ENCODE peak calls at places on chromosomes 11 and 22, in five cellular contexts. K is cardiac fibroblast, M is HCT116, Z is bronchial epithelial cell, G is fibroblast of villous mesenchyme. W is an unnamed sample.

GRCh38 chr11:128604723-128605122 is 17.4 kb upstream of the ETS1 start:
- DNase-seq in K (no peak), G (no peak), M (no peak), Z (no peak), W (no peak)

GRCh38 chr11:11977206-11977938 is 31.1 kb downstream of the DKK3 start:
- DNase-seq in M (peak; percentile 45), K (peak; percentile 86), Z (peak; percentile 86), G (peak; percentile 88), W (peak; percentile 87)

GRCh38 chr11:69508974-69509373 is 27.5 kb downstream of the LINC01488 start:
- DNase-seq in M (no peak), Z (peak; percentile 9), K (peak; percentile 22), G (no peak), W (no peak)

GRCh38 chr22:19111584-19111983 is 10.6 kb downstream of the DGCR2 start:
- DNase-seq in M (no peak), G (no peak), Z (no peak), K (no peak), W (no peak)

GRCh38 chr11:77094841-77095365 is 7.7 kb upstream of the OMP start:
- DNase-seq in M (no peak), G (no peak), Z (no peak), K (no peak), W (no peak)

GRCh38 chr22:28103596-28103995 is 184.5 kb upstream of the PITPNB start:
- DNase-seq in Z (no peak), M (no peak), K (peak; percentile 26), G (peak; percentile 29), W (no peak)

GRCh38 chr22:24758164-24758799 is 16.2 kb downstream of the PIWIL3 start:
- DNase-seq in K (peak; percentile 75), Z (peak; percentile 31), M (peak; percentile 39), G (peak; percentile 72), W (peak; percentile 59)

GRCh38 chr11:121964591-121964990 is 151.4 kb downstream of the BLID start:
- DNase-seq in Z (peak; percentile 62), G (peak; percentile 74), M (no peak), K (peak; percentile 85), W (peak; percentile 78)

GRCh38 chr11:2580444-2581050 is 119.2 kb downstream of the KCNQ1OT1 start:
- DNase-seq in G (no peak), M (no peak), Z (no peak), K (no peak), W (no peak)

GRCh38 chr11:64792482-64792881 is 10.5 kb downstream of the MAP4K2 start:
- DNase-seq in M (no peak), K (no peak), G (no peak), Z (no peak), W (no peak)

GRCh38 chr11:82012276-82012675 is 721.4 kb downstream of the FAM181B start:
- DNase-seq in G (no peak), K (no peak), Z (no peak), M (no peak), W (no peak)

GRCh38 chr11:69512790-69513189 is 31.3 kb downstream of the LINC01488 start:
- DNase-seq in Z (no peak), G (no peak), K (no peak), M (no peak), W (no peak)

DNA sequence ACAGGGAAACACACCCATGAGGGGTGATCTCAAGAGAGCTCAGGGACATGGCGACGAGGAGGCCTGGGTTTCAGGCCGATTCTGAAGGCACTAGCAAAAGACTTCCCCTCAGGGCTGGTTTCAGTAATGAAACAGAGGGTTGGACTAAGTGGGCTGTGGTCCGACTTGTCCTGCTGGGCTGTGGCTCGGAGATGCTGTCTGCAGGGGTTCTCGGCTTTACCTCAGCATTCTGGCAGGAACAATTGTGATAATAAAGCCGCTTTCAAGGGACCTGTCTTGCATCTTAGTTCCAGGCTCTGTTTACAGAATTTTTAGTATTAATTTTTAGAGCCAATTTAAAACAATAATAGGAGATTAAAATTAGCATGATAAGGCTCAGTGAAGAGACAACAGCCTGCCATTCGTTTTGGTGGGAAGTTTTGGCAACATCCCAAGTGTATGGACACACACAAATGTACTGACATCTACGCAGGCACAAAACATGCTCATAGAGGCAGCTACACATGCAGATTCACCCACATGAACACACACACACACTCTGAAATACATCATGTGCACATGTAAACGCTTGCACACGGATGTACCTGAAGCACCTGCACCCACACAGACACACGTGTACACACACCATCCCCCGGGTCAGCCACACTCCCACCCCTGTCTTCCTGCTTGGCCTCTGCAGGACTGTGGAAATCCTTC is 2.1 kb upstream of the B3GAT1 start:
- DNase-seq in Z (no peak), K (no peak), M (no peak), G (no peak), W (no peak)
- H3K4me3 ChIP-seq in Z (no peak overlapping the region), K (no peak overlapping the region), M (no peak overlapping the region), G (no peak overlapping the region), W (no peak overlapping the region)

GRCh38 chr22:31838917-31839316 is 85.1 kb downstream of the DEPDC5 start:
- DNase-seq in M (no peak), G (no peak), Z (peak; percentile 68), K (no peak), W (peak; percentile 74)

GRCh38 chr22:31839986-31840385 is 86.2 kb downstream of the DEPDC5 start:
- DNase-seq in Z (no peak), M (no peak), G (no peak), K (no peak), W (no peak)

GRCh38 chr22:31843526-31843925 is 89.7 kb downstream of the DEPDC5 start:
- DNase-seq in K (no peak), G (no peak), M (no peak), Z (no peak), W (no peak)

GRCh38 chr22:31840581-31840980 is 86.8 kb downstream of the DEPDC5 start:
- DNase-seq in K (no peak), G (no peak), M (no peak), Z (no peak), W (no peak)

GRCh38 chr22:31841029-31841827 is 87.4 kb downstream of the DEPDC5 start:
- DNase-seq in Z (no peak), G (peak; percentile 30), K (no peak), M (no peak), W (no peak)
- H3K4me3 ChIP-seq in Z (no peak overlapping the region), G (no peak overlapping the region), K (no peak overlapping the region), M (no peak overlapping the region), W (no peak overlapping the region)

GRCh38 chr22:36291831-36292740 is 39.2 kb downstream of the APOL1 start:
- DNase-seq in M (no peak), K (no peak), G (no peak), Z (no peak), W (no peak)
- H3K4me3 ChIP-seq in M (no peak overlapping the region), K (no peak overlapping the region), G (no peak overlapping the region), Z (no peak overlapping the region), W (no peak overlapping the region)

GRCh38 chr22:49487950-49488349 is 339.7 kb downstream of the BRD1 start:
- DNase-seq in K (no peak), Z (peak; percentile 13), M (peak; percentile 62), G (no peak), W (peak; percentile 39)
- H3K4me3 ChIP-seq in K (no peak overlapping the region), Z (no peak overlapping the region), M (no peak overlapping the region), G (no peak overlapping the region), W (no peak overlapping the region)

GRCh38 chr22:16609548-16610261 is 17.1 kb upstream of the CCT8L2 start:
- DNase-seq in Z (no peak), M (no peak), K (no peak), G (no peak), W (no peak)
- H3K4me3 ChIP-seq in Z (peak overlapping the region; percentile 6), M (no peak overlapping the region), K (peak overlapping the region; percentile 21), G (no peak overlapping the region), W (peak overlapping the region; percentile 5)

GRCh38 chr11:47611240-47611863 is 17.1 kb upstream of the C1QTNF4 start:
- DNase-seq in Z (no peak), M (no peak), K (no peak), G (no peak), W (no peak)
- H3K4me3 ChIP-seq in Z (no peak overlapping the region), M (no peak overlapping the region), K (no peak overlapping the region), G (no peak overlapping the region), W (no peak overlapping the region)

W was measured in epithelial cell of esophagus.